ENCODE peak calls at places on chromosomes 2 and 18, in eight cellular contexts. B is NB4, J is tibial nerve, M is HCT116, R is esophagus squamous epithelium, X is right lobe of liver, A is H54, E is endothelial cell of umbilical vein. Q is an unnamed sample.

GRCh38 chr2:63424329-63425078 is 163.8 kb downstream of the WDPCP start:
- DNase-seq in B (peak), J (no peak), M (peak), R (no peak), X (no peak), A (peak), E (peak), Q (no peak)

GRCh38 chr2:196291873-196292800 is 120.8 kb upstream of the STK17B start:
- DNase-seq in B (no peak), J (no peak), M (peak), R (no peak), X (no peak), A (no peak), E (no peak), Q (peak)

GRCh38 chr2:138724296-138724695 is 55.9 kb downstream of the NXPH2 start:
- DNase-seq in B (no peak), J (no peak), M (no peak), R (no peak), X (no peak), A (no peak), E (no peak), Q (no peak)

GRCh38 chr18:52200406-52200805 is 139.6 kb upstream of the DCC start:
- DNase-seq in B (no peak), J (no peak), M (no peak), R (no peak), X (no peak), A (no peak), E (no peak), Q (no peak)

GRCh38 chr18:59353079-59353680 is 5.9 kb downstream of the LMAN1 start:
- DNase-seq in B (no peak), J (no peak), M (no peak), R (no peak), X (no peak), A (no peak), E (no peak), Q (no peak)

GRCh38 chr2:7847321-7847720 is 834.5 kb upstream of the ID2 start:
- DNase-seq in B (no peak), J (no peak), M (no peak), R (no peak), X (no peak), A (no peak), E (no peak), Q (no peak)

GRCh38 chr2:201182650-201183372 is at the start of gene CASP10:
- DNase-seq in B (peak), J (no peak), M (peak), R (no peak), X (no peak), A (peak), E (peak), Q (peak)

GRCh38 chr2:213227458-213227857 is 56.8 kb upstream of the SPAG16 start:
- DNase-seq in B (peak), J (no peak), M (no peak), R (no peak), X (no peak), A (no peak), E (no peak), Q (no peak)

GRCh38 chr18:29164020-29164706 is 987.2 kb upstream of the CDH2 start:
- DNase-seq in B (no peak), J (no peak), M (peak), R (no peak), X (no peak), A (no peak), E (peak), Q (no peak)

GRCh38 chr2:63189026-63189425 is 138.4 kb downstream of the OTX1 start:
- DNase-seq in B (peak), J (no peak), M (peak), R (no peak), X (no peak), A (peak), E (peak), Q (peak)

GRCh38 chr2:186883666-186884065 is 34.7 kb upstream of the ZSWIM2 start:
- DNase-seq in B (no peak), J (no peak), M (no peak), R (no peak), X (no peak), A (no peak), E (peak), Q (no peak)

GRCh38 chr18:5305835-5306234 is 10.3 kb upstream of the ZBTB14 start:
- DNase-seq in B (no peak), J (no peak), M (no peak), R (no peak), X (no peak), A (no peak), E (no peak), Q (peak)

DNA sequence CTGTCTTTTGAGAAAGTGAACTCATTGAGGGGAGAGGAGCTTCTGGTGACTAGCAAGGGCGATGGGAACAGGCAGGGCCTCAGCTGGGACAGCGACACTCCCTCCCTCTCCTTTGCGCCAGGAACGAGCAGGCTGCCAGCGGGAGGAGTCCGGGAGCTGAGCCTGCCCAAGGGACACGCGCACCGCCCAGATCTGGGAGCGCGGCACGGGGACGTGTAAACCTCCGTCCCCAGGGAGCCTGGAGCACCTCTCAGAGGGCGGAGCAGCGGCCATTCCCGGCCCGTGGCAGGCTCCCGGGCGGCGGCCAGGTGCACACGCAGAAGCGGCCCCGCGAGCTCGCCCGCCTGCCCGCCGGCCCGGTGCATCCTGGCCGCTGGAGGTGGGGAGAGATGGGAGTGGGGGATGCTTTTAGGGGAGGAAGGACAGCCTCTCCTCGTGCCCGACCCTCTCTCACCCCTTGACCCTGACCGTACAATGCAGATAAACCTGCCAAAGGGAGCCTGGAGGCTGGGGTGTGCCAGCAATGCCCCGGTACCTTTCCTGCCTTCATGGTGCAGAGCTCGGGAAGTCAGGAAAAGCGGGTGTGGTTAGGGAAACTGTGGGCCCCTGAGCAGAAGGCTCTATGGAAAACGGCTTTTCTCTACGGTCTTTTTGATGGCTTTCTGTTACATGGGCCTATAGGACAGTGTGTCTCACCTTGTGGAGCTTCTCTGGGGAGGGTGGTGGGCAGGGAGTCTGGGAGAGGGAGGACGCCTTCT is 2.2 kb downstream of the AQP4 start:
- DNase-seq in B (no peak), J (no peak), M (no peak), R (no peak), X (peak), A (no peak), E (no peak), Q (peak)
- TF ChIP-seq POLR2A in B (no peak), J (no peak), M (no peak), R (no peak), X (peak), A (no peak), E (no peak), Q (no peak)

GRCh38 chr18:10860937-10861336 is 288.4 kb downstream of the PIEZO2 start:
- DNase-seq in B (no peak), J (no peak), M (no peak), R (no peak), X (no peak), A (no peak), E (no peak), Q (no peak)

GRCh38 chr18:10863026-10863425 is 286.3 kb downstream of the PIEZO2 start:
- DNase-seq in B (no peak), J (no peak), M (no peak), R (no peak), X (no peak), A (no peak), E (peak), Q (no peak)

GRCh38 chr18:10860382-10860781 is 289.0 kb downstream of the PIEZO2 start:
- DNase-seq in B (no peak), J (no peak), M (no peak), R (no peak), X (no peak), A (no peak), E (no peak), Q (no peak)

DNA sequence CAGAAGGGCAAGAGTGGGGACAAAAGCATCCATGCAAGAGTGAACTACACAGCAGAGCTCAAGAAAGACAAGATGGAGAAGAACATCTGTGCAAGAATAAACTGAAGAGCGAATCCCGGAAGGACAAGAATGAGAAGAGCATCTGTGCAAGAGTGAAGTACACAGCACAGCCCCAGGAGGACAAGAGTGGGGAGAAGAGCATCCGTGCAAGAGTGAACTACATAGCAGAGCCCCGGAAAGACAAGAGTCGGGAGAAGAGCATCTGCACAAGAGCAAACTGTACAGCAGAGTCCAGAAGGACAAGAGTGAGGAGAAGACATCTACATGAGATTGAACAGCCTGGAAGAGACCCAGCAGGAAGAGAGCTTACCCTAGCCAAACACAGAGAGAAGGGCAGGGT is 284.6 kb downstream of the PIEZO2 start:
- DNase-seq in B (no peak), J (no peak), M (no peak), R (no peak), X (no peak), A (no peak), E (no peak), Q (no peak)
- TF ChIP-seq POLR2A in B (no peak), J (no peak), M (no peak), R (no peak), X (no peak), A (no peak), E (no peak), Q (no peak)

GRCh38 chr2:72887032-72887835 is at the start of gene SPR:
- DNase-seq in B (peak), J (peak), M (peak), R (no peak), X (peak), A (peak), E (peak), Q (peak)
- TF ChIP-seq POLR2A in B (peak), J (peak), M (peak), R (no peak), X (peak), A (peak), E (peak), Q (peak)

DNA sequence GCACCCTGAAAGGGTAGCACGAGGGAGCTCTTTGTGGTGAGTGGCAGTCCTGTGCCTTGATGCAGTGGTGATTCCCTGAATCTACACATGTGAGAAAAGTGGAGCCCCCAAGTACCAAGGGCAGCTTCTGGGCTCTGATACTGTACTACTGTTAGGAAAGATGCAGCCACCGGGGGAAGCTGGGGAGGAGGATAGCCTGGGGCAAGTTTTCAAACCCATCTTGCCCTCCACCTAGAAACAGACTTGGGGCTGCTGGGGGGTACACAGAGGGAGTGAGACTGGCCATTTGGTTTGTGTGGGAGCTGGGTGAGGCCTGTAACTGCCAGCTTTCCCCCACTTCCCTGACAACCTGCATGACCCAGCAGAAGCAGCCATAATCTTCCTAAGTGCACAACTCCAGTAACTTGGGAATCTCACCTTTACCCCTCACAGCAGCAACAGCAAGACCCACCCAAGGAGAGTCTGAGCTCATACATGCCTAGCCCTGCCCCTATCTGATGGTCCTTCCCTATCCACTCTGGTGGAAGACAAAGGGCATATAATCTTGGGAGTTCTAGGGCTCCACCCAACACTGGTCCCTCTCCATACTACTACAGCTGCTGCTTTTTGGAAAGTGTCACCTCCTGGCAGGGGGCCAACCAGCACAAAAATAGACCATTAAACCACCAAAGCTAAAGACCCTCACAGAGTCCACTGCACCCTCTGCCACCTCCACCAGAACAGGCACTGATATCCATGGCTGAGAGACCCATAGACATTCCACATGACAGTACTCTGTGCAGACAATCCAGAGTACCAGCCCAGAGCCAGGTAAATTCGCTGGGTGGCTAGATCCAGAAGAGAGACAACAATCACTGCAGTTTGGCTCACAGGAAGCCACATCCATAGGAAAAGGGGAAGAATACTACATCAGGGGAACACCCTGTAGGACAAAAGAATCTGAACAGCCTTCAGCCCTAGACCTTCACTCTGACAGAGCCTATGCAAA is 8.2 kb downstream of the MALL start:
- DNase-seq in B (no peak), J (no peak), M (no peak), R (no peak), X (no peak), A (no peak), E (no peak), Q (no peak)
- TF ChIP-seq POLR2A in B (no peak), J (no peak), M (no peak), R (no peak), X (no peak), A (no peak), E (no peak), Q (no peak)

GRCh38 chr2:102029952-102030351 is 38.2 kb downstream of the IL1R2 start:
- DNase-seq in B (no peak), J (no peak), M (no peak), R (no peak), X (no peak), A (no peak), E (no peak), Q (no peak)

GRCh38 chr2:102029405-102029804 is 37.6 kb downstream of the IL1R2 start:
- DNase-seq in B (no peak), J (no peak), M (no peak), R (no peak), X (no peak), A (no peak), E (no peak), Q (no peak)

GRCh38 chr2:102030502-102030854 is 38.7 kb downstream of the IL1R2 start:
- DNase-seq in B (no peak), J (no peak), M (no peak), R (no peak), X (no peak), A (no peak), E (no peak), Q (no peak)

GRCh38 chr2:102032368-102033027 is 40.7 kb downstream of the IL1R2 start:
- DNase-seq in B (peak), J (no peak), M (no peak), R (no peak), X (no peak), A (no peak), E (no peak), Q (no peak)

DNA sequence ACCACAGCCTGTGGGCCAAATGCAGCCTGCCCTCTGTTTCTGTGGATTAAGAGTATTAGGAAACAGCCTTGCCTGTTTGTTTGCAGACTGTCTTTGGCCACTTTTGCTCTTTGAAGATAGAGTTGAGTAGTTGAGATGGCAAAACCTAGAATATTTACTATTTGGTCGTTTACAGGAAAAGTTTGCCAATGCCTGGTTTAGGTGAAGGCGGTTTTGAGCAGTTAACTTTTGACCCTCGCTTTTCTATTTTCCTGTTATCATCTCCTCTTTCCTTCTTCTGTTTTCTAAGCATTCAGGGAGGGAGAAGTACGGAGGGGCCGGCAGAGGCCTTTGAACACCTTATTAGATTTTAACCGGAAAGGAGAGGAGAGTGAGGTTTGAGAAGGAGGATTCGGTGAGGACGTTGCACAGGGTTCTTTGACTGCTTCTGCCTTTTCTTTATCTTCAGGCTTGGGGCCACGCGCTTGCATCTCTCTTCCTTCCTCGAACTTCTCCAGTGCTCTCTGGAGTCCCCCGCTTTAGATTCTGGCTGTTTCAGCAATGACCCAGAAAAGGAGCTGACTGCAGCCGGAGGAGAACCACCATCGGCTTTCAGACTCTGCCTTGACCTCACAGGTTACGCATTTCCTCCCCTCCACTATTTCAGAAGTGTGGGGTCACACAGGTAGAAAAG is 39.2 kb downstream of the IL1R2 start:
- DNase-seq in B (peak), J (no peak), M (no peak), R (no peak), X (no peak), A (no peak), E (no peak), Q (no peak)
- TF ChIP-seq POLR2A in B (no peak), J (no peak), M (no peak), R (no peak), X (no peak), A (no peak), E (no peak), Q (no peak)

GRCh38 chr18:37944871-37945270 is 379.3 kb upstream of the CELF4 start:
- DNase-seq in B (no peak), J (no peak), M (no peak), R (no peak), X (no peak), A (no peak), E (no peak), Q (no peak)

DNA sequence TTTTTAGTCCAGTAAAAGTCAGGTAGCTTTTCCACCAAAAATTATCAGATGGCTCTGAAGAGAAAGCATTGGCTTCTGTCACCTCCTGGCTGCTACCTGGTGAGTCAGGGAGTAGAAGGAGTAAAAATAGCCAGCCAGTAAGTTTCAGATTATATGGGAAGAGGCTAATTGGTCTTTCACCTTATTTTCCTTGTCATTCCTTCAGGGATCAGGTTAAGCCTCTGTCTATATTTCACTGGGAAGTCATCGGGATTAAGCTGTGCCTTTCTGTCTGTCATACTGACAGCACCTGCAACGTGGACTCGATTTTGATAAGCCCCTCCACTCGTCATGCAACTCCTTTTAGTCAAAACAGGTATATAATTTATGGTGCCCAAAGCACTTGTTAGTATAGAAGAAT is 380.7 kb upstream of the CELF4 start:
- DNase-seq in B (no peak), J (no peak), M (no peak), R (no peak), X (no peak), A (no peak), E (no peak), Q (no peak)
- TF ChIP-seq POLR2A in B (no peak), J (no peak), M (no peak), R (no peak), X (no peak), A (no peak), E (no peak), Q (no peak)

GRCh38 chr2:70133127-70133452 is 45.8 kb downstream of the PCBP1 start:
- DNase-seq in B (no peak), J (no peak), M (no peak), R (no peak), X (no peak), A (no peak), E (no peak), Q (no peak)

GRCh38 chr2:70133521-70134348 is 46.5 kb downstream of the PCBP1 start:
- DNase-seq in B (peak), J (no peak), M (no peak), R (no peak), X (no peak), A (no peak), E (peak), Q (no peak)

GRCh38 chr2:70127920-70128444 is 40.7 kb downstream of the PCBP1 start:
- DNase-seq in B (peak), J (no peak), M (no peak), R (no peak), X (no peak), A (no peak), E (no peak), Q (no peak)

DNA sequence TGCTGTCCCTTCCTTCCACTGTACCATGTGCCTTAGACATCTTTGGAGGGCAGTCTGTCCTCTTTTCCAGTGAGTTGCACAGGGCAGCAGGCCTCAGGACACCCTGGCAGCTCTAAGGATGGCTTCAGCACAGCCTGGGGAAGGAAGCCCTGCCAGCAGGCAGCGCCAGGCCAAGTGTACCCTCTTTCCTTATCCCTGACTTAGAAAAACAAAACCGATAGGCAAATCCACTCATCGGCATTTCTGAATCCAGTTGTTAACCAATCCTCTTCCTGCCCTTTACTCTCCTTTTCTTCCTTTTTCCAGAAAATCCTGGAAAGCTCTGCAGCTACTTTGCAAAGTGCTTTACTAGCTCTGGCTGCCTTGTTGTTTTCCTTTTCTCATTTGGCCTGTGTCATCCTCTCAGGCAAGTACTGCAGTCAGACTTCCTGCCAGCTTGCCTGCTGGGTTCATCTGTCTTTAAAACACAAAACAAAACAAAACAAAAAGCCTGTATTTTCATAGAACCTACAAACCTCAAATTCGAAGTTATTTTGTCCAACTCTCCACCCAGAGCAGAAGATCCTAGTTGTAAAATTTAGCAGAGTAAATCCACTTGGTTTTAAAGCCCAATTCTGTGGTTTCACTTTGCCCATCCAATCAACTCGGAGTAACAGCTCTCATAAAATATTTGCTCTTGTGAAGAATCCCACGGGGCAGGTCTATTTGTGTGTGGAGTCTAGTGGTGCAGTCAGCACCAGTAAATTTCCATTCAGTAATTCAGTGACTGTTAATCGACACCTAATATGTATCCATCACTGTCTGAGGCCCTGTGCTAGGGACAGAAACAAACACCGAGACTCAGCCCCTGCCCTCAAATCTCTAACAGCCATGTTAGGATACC is 45.2 kb downstream of the PCBP1 start:
- DNase-seq in B (peak), J (peak), M (no peak), R (no peak), X (peak), A (no peak), E (peak), Q (peak)
- TF ChIP-seq POLR2A in B (peak), J (peak), M (no peak), R (no peak), X (peak), A (no peak), E (peak), Q (peak)

GRCh38 chr2:216015722-216016464 is 2.5 kb upstream of the MREG start:
- DNase-seq in B (peak), J (no peak), M (no peak), R (no peak), X (no peak), A (no peak), E (no peak), Q (no peak)
- TF ChIP-seq POLR2A in B (no peak), J (no peak), M (no peak), R (no peak), X (no peak), A (no peak), E (no peak), Q (no peak)

Q was measured in body of pancreas.